ENCODE peak calls at places on chromosome 18, in four cellular contexts. Q, S, N and U are unnamed samples.

GRCh38 chr18:8117008-8117376 is 492.2 kb upstream of the RAB12 start:
- DNase-seq in Q (no peak), S (no peak), N (no peak), U (no peak)

GRCh38 chr18:70523035-70523797 is 234.4 kb downstream of the SOCS6 start:
- DNase-seq in Q (no peak), S (no peak), N (no peak), U (no peak)

GRCh38 chr18:37124511-37124910 is 295.6 kb downstream of the KIAA1328 start:
- DNase-seq in Q (peak), S (no peak), N (no peak), U (no peak)

GRCh38 chr18:57057890-57058289 is 89.0 kb upstream of the BOD1L2 start:
- DNase-seq in Q (peak), S (no peak), N (no peak), U (no peak)

GRCh38 chr18:69353023-69353422 is 47.7 kb upstream of the DOK6 start:
- DNase-seq in Q (no peak), S (no peak), N (no peak), U (no peak)

GRCh38 chr18:41639218-41639617 is 315.8 kb upstream of the PIK3C3 start:
- DNase-seq in Q (no peak), S (no peak), N (no peak), U (no peak)

GRCh38 chr18:48794251-48794970 is 156.4 kb downstream of the SMAD7 start:
- DNase-seq in Q (no peak), S (no peak), N (no peak), U (no peak)

GRCh38 chr18:9814431-9814830 is 71.3 kb upstream of the TXNDC2 start:
- DNase-seq in Q (no peak), S (no peak), N (no peak), U (no peak)

GRCh38 chr18:48815581-48816324 is 135.0 kb downstream of the SMAD7 start:
- DNase-seq in Q (no peak), S (no peak), N (no peak), U (no peak)

GRCh38 chr18:47418746-47419145 is 167.3 kb upstream of the SKOR2 start:
- DNase-seq in Q (no peak), S (no peak), N (no peak), U (no peak)

GRCh38 chr18:23740105-23740830 is 51.0 kb downstream of the LAMA3 start:
- DNase-seq in Q (no peak), S (no peak), N (no peak), U (no peak)

GRCh38 chr18:56152547-56152946 is 485.8 kb downstream of the TXNL1 start:
- DNase-seq in Q (no peak), S (no peak), N (no peak), U (no peak)

GRCh38 chr18:77608807-77609206 is 359.2 kb downstream of the GALR1 start:
- DNase-seq in Q (no peak), S (no peak), N (no peak), U (no peak)

GRCh38 chr18:51028201-51028805 is 1.7 kb upstream of the SMAD4 start:
- DNase-seq in Q (no peak), S (no peak), N (peak), U (no peak)
- TF ChIP-seq JUND in Q (no peak), S (no peak), N (no peak), U (no peak)

GRCh38 chr18:12318334-12318697 is 10.3 kb downstream of the TUBB6 start:
- DNase-seq in Q (no peak), S (no peak), N (no peak), U (no peak)
- TF ChIP-seq JUND in Q (no peak), S (no peak), N (no peak), U (no peak)

GRCh38 chr18:3104190-3105054 is 91.5 kb upstream of the LPIN2 start:
- DNase-seq in Q (no peak), S (no peak), N (no peak), U (no peak)
- TF ChIP-seq JUND in Q (no peak), S (no peak), N (no peak), U (no peak)

DNA sequence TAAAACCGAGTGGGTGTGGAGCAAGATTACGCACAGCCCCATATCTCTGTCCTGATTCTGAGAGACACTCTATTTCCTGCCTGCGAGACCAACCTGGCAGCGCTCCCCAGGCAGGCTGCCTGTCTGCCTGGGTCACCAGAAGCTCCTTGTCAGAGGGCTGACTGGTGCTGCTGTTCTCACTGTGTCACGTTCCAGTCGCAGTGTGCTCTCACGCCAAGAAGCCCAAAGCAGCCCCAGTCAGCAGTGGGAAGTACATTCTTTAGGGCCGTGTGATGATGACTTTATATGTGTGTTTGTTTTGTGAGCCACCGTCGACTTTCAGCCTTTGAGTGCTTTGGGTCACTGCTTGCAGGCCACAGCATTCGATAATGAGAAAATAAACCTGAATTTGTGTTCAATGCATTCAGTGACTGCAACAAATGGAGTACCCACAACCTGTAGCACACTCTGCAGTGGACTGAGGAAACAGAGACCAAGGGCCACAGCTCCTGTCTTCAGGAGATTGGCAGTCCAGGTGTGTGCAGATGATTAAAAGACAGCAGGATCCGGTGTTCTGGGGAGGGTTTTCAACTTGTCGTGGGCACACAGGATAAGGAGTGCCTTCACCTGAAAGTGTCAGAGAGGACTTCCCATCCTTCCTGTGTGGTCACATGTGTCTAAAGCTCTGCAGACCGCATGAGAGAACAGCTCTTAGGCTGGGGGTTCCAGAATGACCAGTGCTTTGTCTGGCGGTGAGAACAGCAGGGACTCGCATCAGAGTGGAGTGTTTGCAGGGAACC is 4.8 kb downstream of the TNFRSF11A start:
- DNase-seq in Q (no peak), S (peak), N (no peak), U (no peak)
- TF ChIP-seq JUND in Q (no peak), S (no peak), N (no peak), U (no peak)